ENCODE peak calls at places on chromosomes 2 and 18, in four cellular contexts. M is A549, L is colonic mucosa, E is Panc1. R is an unnamed sample.
A peak's percentile ranks its signal among the peaks of the same experiment; 100 is the strongest.

GRCh38 chr18:44884446-44884845 is 203.8 kb downstream of the SETBP1 start:
- DNase-seq in E (no peak), L (no peak), M (no peak), R (no peak)

GRCh38 chr18:50011813-50012445 is 183.0 kb downstream of the MYO5B start:
- DNase-seq in E (no peak), M (no peak), L (no peak), R (no peak)

GRCh38 chr2:37180006-37180639 is 8.3 kb downstream of the SULT6B1 start:
- DNase-seq in L (no peak), M (no peak), E (no peak), R (peak; percentile 21)

GRCh38 chr18:11047156-11047555 is 102.2 kb downstream of the PIEZO2 start:
- DNase-seq in L (no peak), E (no peak), M (no peak), R (no peak)

GRCh38 chr2:61769093-61769675 is 84.7 kb downstream of the FAM161A start:
- DNase-seq in E (no peak), L (no peak), M (no peak), R (no peak)

GRCh38 chr2:182077451-182078142 is 91.9 kb downstream of the PPP1R1C start:
- DNase-seq in M (peak; percentile 10), L (peak; percentile 56), E (peak; percentile 72), R (peak; percentile 79)

GRCh38 chr2:105776560-105776928 is 31.8 kb downstream of the NCK2 start:
- DNase-seq in L (no peak), E (no peak), M (no peak), R (no peak)

GRCh38 chr18:78741381-78742340 is 238.0 kb upstream of the SALL3 start:
- DNase-seq in M (no peak), E (no peak), L (no peak), R (no peak)

GRCh38 chr2:222301296-222301997 is 2.6 kb upstream of the PAX3 start:
- DNase-seq in L (no peak), M (no peak), E (no peak), R (no peak)

DNA sequence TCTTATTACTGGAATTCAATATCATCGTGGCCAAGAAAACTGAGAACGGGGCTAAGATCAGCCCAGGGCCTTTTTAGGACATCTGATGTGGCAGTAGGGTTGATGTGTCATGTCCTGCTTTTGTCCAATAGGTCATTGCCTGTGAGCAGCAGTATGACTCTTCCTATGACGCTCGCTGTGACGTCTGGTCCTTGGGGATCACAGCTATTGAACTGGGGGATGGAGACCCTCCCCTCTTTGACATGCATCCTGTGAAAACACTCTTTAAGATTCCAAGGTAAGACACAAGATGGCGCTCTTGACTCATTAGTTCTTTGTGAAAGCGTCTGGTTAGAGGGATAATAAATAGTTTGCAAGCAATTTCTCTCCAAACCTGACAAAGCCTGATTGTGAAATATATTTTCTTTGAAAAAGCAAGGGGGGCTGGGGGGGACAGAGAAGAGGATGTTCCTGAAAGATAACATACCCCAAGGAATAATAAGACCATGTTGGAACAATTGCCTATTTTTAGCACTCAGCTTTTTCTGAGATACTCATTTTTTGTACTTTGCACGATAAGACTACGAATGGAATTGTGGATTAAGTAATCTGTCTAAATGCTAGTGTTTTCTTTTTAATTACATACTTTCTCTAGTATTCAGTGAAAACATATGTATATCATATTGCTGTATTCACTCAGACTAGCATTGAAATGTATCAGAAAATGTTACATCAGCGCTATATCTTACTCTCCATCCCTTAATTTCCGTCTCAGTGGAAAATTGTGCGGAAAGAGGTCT is 58.1 kb downstream of the MYO3B start:
- DNase-seq in L (no peak), M (peak; percentile 16), E (peak; percentile 15), R (peak; percentile 55)
- TF ChIP-seq CTCF in L (peak; percentile 38), M (peak; percentile 69), E (peak; percentile 75), R (peak; percentile 56)

GRCh38 chr2:102033028-102033749 is 41.4 kb downstream of the IL1R2 start:
- DNase-seq in M (no peak), E (no peak), L (peak; percentile 46), R (peak; percentile 54)
- TF ChIP-seq CTCF in M (no peak), E (no peak), L (no peak), R (no peak)

DNA sequence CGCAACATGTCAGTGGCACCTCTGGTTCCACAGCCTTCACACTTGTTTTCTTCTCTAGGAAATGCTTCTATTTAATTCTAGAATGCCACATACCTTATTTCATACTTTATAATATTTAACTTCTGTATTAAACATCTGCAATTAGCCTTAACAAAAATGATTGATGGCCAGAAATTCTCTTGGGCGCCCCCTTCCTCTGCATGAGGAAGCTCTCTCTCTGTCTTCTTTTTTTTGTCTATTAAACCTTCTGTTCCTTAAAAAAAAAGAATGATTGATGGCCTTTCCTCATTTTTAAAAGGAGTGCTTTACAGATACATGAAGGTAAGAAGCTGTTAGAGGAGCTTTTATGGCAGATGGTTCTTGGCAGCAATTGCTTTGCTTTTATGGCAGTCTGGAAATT is 526.8 kb downstream of the SLC4A3 start:
- DNase-seq in L (no peak), M (no peak), E (no peak), R (no peak)
- TF ChIP-seq CTCF in L (no peak), M (peak; percentile 15), E (no peak), R (no peak)

GRCh38 chr2:150544731-150545130 is 57.3 kb upstream of the RND3 start:
- DNase-seq in L (no peak), M (no peak), E (no peak), R (no peak)

GRCh38 chr2:150549381-150549780 is 61.9 kb upstream of the RND3 start:
- DNase-seq in E (no peak), M (no peak), L (no peak), R (no peak)

GRCh38 chr2:150552421-150552820 is 65.0 kb upstream of the RND3 start:
- DNase-seq in M (no peak), L (no peak), E (no peak), R (no peak)

GRCh38 chr2:150545931-150546330 is 58.5 kb upstream of the RND3 start:
- DNase-seq in E (no peak), M (no peak), L (no peak), R (no peak)

GRCh38 chr2:150548527-150548926 is 61.1 kb upstream of the RND3 start:
- DNase-seq in L (no peak), E (no peak), M (peak; percentile 14), R (peak; percentile 12)
- TF ChIP-seq CTCF in L (no peak), E (peak; percentile 56), M (peak; percentile 30), R (peak; percentile 44)

DNA sequence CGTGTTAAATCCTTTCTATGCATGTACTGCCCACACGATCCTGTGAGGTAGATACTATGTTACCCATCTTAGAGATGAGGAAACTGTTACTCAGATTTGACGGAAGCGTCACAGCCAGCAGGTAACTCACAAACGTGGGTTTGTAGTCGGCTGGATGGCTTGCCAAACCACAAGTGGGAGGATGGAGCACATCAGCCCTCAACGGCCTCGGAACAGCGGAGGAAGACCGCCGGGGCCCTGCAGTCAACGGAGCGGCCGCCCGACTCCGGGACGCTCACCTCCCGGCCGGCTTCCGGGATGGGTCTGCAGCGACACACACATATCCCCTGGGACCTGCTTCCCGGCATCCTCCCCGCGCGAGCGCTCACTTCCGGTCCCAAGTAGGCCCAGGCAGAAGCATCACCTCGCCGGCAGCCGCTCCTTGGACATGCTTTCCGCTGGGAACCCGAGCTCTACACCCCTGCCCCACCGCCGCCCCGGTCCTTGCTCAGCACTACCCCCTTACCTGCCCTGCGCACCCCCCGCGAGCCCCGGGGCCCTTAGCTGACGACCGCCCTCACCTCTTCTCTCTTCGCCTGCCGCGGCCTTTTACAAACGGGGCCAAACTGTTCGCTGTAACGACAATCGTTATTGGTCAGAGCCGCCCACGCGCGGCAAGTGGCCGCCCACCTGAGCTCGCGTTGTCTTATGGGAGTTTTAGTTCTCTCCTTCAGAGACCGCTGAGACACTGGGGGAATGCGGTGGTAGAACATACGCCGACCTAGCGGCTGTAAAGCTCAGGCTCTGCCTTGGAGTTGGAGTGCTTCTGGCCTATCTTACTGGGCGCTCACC is at the start of gene C2orf42:
- DNase-seq in M (peak; percentile 99), L (peak; percentile 96), E (peak; percentile 94), R (peak; percentile 99)
- TF ChIP-seq CTCF in M (no peak), L (no peak), E (no peak), R (no peak)

GRCh38 chr2:205903549-205904129 is 182.3 kb downstream of the INO80D start:
- DNase-seq in L (peak; percentile 78), M (peak; percentile 29), E (no peak), R (peak; percentile 62)
- TF ChIP-seq CTCF in L (peak; percentile 57), M (peak; percentile 46), E (peak; percentile 71), R (peak; percentile 69)

GRCh38 chr2:54594048-54594447 is 129.4 kb upstream of the EML6 start:
- DNase-seq in E (no peak), L (no peak), M (no peak), R (no peak)

GRCh38 chr2:54595161-54595803 is 128.2 kb upstream of the EML6 start:
- DNase-seq in E (no peak), L (no peak), M (no peak), R (no peak)

GRCh38 chr2:54597153-54597827 is 126.2 kb upstream of the EML6 start:
- DNase-seq in L (peak; percentile 79), E (no peak), M (no peak), R (no peak)

GRCh38 chr2:54598347-54599325 is 124.8 kb upstream of the EML6 start:
- DNase-seq in M (no peak), L (no peak), E (no peak), R (no peak)

GRCh38 chr2:54595999-54596903 is 127.2 kb upstream of the EML6 start:
- DNase-seq in E (no peak), M (no peak), L (no peak), R (no peak)
- TF ChIP-seq CTCF in E (no peak), M (no peak), L (no peak), R (no peak)

R was measured in GM12865.